ENCODE peak calls at places on chromosomes 6 and 20, in five cellular contexts. G, E, H, Z and D are unnamed samples.

GRCh38 chr20:51434026-51434425 is 108.5 kb downstream of the NFATC2 start:
- DNase-seq in E (no peak), G (no peak), Z (no peak), H (no peak), D (no peak)

GRCh38 chr6:32194825-32195651 is 2.6 kb upstream of the GPSM3 start:
- DNase-seq in Z (peak; percentile 82), E (peak; percentile 42), G (no peak), H (peak; percentile 76), D (peak; percentile 69)

GRCh38 chr6:28543671-28544131 is 18.0 kb downstream of the GPX5 start:
- DNase-seq in E (no peak), Z (peak; percentile 22), H (no peak), G (no peak), D (peak; percentile 48)

GRCh38 chr20:11902264-11902663 is 15.4 kb upstream of the BTBD3 start:
- DNase-seq in G (no peak), H (no peak), E (peak; percentile 66), Z (peak; percentile 82), D (no peak)

GRCh38 chr6:136067731-136068341 is 182.3 kb downstream of the MTFR2 start:
- DNase-seq in E (peak; percentile 11), G (no peak), H (no peak), Z (peak; percentile 77), D (no peak)

GRCh38 chr20:51828762-51829161 is 26.4 kb upstream of the SALL4 start:
- DNase-seq in Z (peak; percentile 10), E (no peak), G (no peak), H (no peak), D (no peak)

GRCh38 chr20:2794202-2794748 is 6.2 kb downstream of the CPXM1 start:
- DNase-seq in E (no peak), G (no peak), H (no peak), Z (no peak), D (no peak)

GRCh38 chr6:111552241-111552744 is 53.4 kb downstream of the TRAF3IP2 start:
- DNase-seq in Z (peak; percentile 94), E (peak; percentile 80), H (peak; percentile 87), G (no peak), D (no peak)

GRCh38 chr20:2150660-2151059 is 49.0 kb downstream of the STK35 start:
- DNase-seq in E (no peak), Z (no peak), H (no peak), G (no peak), D (no peak)

GRCh38 chr20:17227669-17228623 is 1.1 kb downstream of the PCSK2 start:
- DNase-seq in Z (peak; percentile 1), E (no peak), H (no peak), G (no peak), D (no peak)

GRCh38 chr20:58647162-58647813 is 3.8 kb upstream of the STX16 start:
- DNase-seq in Z (no peak), H (no peak), E (no peak), G (no peak), D (peak; percentile 27)

GRCh38 chr6:123744840-123745239 is 58.8 kb upstream of the NKAIN2 start:
- DNase-seq in E (no peak), G (no peak), Z (no peak), H (no peak), D (no peak)

GRCh38 chr6:119171442-119171841 is 93.0 kb upstream of the FAM184A start:
- DNase-seq in E (no peak), H (no peak), G (no peak), Z (no peak), D (no peak)

GRCh38 chr6:154382707-154383106 is 26.1 kb upstream of the IPCEF1 start:
- DNase-seq in H (no peak), Z (no peak), E (no peak), G (no peak), D (no peak)

GRCh38 chr6:4349323-4349722 is 213.9 kb upstream of the ECI2 start:
- DNase-seq in G (no peak), H (no peak), Z (no peak), E (no peak), D (no peak)

GRCh38 chr6:150857062-150857905 is 8.2 kb upstream of the MTHFD1L start:
- DNase-seq in G (no peak), Z (peak; percentile 99), E (peak; percentile 89), H (peak; percentile 76), D (no peak)

GRCh38 chr6:91633374-91634184 is 1046.7 kb upstream of the MAP3K7 start:
- DNase-seq in E (no peak), Z (no peak), G (no peak), H (no peak), D (peak; percentile 3)

GRCh38 chr20:32437391-32438074 is 79.4 kb downstream of the ASXL1 start:
- DNase-seq in H (no peak), E (no peak), Z (no peak), G (no peak), D (no peak)

GRCh38 chr6:37048851-37049734 is 43.6 kb downstream of the FGD2 start:
- DNase-seq in G (peak; percentile 55), E (peak; percentile 96), H (peak; percentile 71), Z (peak; percentile 95), D (peak; percentile 80)

GRCh38 chr20:62122659-62123449 is 579 bp downstream of the LSM14B start:
- DNase-seq in G (no peak), E (peak; percentile 35), Z (peak; percentile 45), H (no peak), D (peak; percentile 45)

GRCh38 chr6:117169781-117170281 is 95.5 kb upstream of the VGLL2 start:
- DNase-seq in G (no peak), H (no peak), E (peak; percentile 18), Z (no peak), D (no peak)

GRCh38 chr6:162153991-162154390 is 573.6 kb downstream of the PRKN start:
- DNase-seq in H (no peak), G (no peak), E (no peak), Z (no peak), D (peak; percentile 5)

GRCh38 chr6:45495404-45496084 is 117.8 kb upstream of the SUPT3H start:
- DNase-seq in Z (no peak), G (no peak), E (no peak), H (no peak), D (no peak)

GRCh38 chr20:54221383-54221782 is 13.5 kb downstream of the PFDN4 start:
- DNase-seq in E (peak; percentile 14), Z (peak; percentile 52), H (no peak), G (no peak), D (peak; percentile 9)

GRCh38 chr6:118324081-118324480 is 224.0 kb upstream of the PLN start:
- DNase-seq in H (no peak), G (no peak), Z (no peak), E (peak; percentile 49), D (no peak)

GRCh38 chr20:22403860-22404608 is 180.3 kb downstream of the FOXA2 start:
- DNase-seq in H (no peak), G (no peak), E (no peak), Z (peak; percentile 10), D (peak; percentile 21)

GRCh38 chr20:5920581-5920980 is 29.8 kb downstream of the TRMT6 start:
- DNase-seq in G (no peak), Z (no peak), H (no peak), E (no peak), D (no peak)

GRCh38 chr20:21301940-21302644 is 1.0 kb upstream of the XRN2 start:
- DNase-seq in H (no peak), E (no peak), Z (no peak), G (no peak), D (no peak)

GRCh38 chr6:19342616-19343015 is 494.6 kb upstream of the ID4 start:
- DNase-seq in E (peak; percentile 50), H (no peak), Z (peak; percentile 52), G (no peak), D (no peak)

GRCh38 chr20:38304845-38305447 is 990 bp downstream of the BPI start:
- DNase-seq in E (peak; percentile 30), G (no peak), H (no peak), Z (peak; percentile 71), D (peak; percentile 25)

DNA sequence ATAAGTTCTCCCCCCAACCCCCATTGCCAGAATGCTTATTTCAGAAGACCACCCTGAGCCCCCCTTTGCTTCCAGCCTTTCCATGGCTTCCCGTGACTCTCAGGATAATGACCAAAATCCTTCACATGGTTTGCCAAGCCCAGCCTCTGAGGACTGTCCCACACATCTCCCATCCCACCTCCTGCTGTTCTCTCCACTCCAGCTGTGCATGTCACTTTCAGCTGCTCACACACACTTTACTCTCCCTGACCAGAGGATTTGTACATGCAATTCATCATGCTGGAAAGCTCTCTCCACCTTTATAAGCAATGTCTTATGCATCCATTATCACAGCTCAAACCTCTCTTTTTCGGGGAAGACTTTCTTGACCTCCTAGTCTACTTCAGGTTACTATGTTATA is 164.2 kb downstream of the PRL start:
- DNase-seq in H (no peak), G (no peak), E (no peak), Z (no peak), D (no peak)
- H3K4me3 ChIP-seq in H (no peak overlapping the region), G (no peak overlapping the region), E (no peak overlapping the region), Z (no peak overlapping the region), D (no peak overlapping the region)

GRCh38 chr6:74870403-74870802 is 335.4 kb downstream of the COL12A1 start:
- DNase-seq in H (no peak), G (no peak), Z (no peak), E (no peak), D (no peak)
- TF ChIP-seq CTCF in H (no peak), G (peak; percentile 22), Z (peak; percentile 7), E (peak; percentile 16), D (no peak)

DNA sequence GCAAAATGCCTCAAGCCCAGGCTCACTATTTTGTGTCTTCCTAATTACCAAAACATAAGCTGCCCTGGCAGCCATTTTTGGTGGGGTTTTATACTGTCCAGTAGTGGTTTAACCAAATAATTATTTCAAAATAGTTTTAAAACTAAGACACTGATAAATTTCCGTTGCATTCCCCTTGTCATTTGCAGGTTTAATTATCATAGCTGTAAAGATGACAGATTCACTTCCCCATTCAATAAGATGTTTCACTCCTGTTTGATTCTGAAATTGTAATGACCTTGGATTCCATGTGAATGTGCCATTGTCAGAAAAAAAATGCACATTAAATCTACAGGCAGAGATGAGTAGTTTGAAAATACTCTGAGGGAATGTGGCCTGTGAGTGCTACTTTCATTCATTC is 172.0 kb downstream of the COL9A1 start:
- DNase-seq in E (no peak), Z (no peak), H (no peak), G (no peak), D (no peak)
- H3K4me3 ChIP-seq in E (no peak overlapping the region), Z (no peak overlapping the region), H (no peak overlapping the region), G (no peak overlapping the region), D (no peak overlapping the region)

GRCh38 chr6:167304912-167305311 is 13.8 kb downstream of the UNC93A start:
- DNase-seq in H (no peak), G (no peak), E (no peak), Z (no peak), D (no peak)
- TF ChIP-seq CTCF in H (no peak), G (no peak), E (no peak), Z (no peak), D (no peak)

DNA sequence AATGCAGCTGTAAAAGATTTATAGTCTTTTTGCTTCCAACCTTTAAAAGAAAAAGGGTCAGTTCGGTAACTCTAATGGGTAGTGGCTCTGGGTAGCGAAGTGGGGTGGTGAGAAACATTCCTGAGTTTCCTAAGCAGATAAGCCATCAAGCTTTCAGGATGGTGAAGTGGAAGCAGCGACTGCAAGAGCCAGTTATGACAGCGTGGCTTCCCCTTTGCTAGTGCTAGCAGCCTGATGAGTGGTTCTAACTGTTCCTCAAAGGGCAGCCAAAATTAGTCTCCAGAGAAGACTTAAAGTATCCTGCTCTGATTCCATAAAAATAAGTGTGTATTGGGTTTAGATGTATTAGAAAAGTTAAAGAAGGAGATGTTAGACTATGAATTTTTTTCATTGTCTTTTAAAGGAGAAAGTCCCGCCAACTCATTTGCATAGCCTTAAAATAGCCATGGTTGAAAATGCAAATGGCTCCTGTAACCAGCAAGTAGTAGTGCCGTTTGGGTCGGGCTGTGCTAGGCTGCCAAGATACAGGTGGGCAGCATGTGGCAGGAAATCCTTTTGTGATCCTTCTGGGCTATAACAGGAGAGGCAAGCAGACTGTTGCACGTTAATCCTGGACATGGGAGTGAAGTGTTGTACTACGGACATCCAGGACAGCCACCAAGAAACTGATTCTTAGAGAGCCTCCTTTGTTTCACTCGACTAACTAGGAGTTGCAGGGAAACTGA is 18.0 kb downstream of the ELOVL2 start:
- DNase-seq in Z (no peak), E (no peak), H (no peak), G (no peak), D (peak; percentile 44)
- H3K4me3 ChIP-seq in Z (no peak overlapping the region), E (no peak overlapping the region), H (no peak overlapping the region), G (peak overlapping the region; percentile 26), D (peak overlapping the region; percentile 4)